ENCODE peak calls at places on chromosomes 5 and 9, in nine cellular contexts. O is fibroblast of villous mesenchyme; T is endothelial cell of umbilical vein; M is endothelial cell; F is tibial nerve; P is CD4-positive, alpha-beta T cell; L is mesothelial cell of epicardium; G is WTC11; D is IMR-90. J is an unnamed sample.

GRCh38 chr5:172637740-172638139 is 3.3 kb upstream of the NEURL1B start:
- DNase-seq in L (no peak), F (no peak), P (no peak), D (no peak), M (no peak), G (no peak), T (no peak), O (no peak), J (no peak)

GRCh38 chr5:179964015-179964414 is 56.3 kb upstream of the TBC1D9B start:
- DNase-seq in F (no peak), O (no peak), P (no peak), T (no peak), M (no peak), G (no peak), L (no peak), D (no peak), J (no peak)

GRCh38 chr9:93181672-93182435 is 2.1 kb upstream of the WNK2 start:
- DNase-seq in D (no peak), L (no peak), G (no peak), M (no peak), F (no peak), O (no peak), P (no peak), T (no peak), J (no peak)

GRCh38 chr5:42628821-42629220 is 127.8 kb upstream of the CCDC152 start:
- DNase-seq in T (no peak), D (no peak), G (no peak), L (no peak), F (no peak), M (no peak), P (no peak), O (no peak), J (no peak)

GRCh38 chr9:27065288-27065687 is 43.7 kb upstream of the TEK start:
- DNase-seq in M (no peak), G (no peak), L (no peak), D (peak), T (peak), O (no peak), F (no peak), P (no peak), J (no peak)

GRCh38 chr5:1319436-1320343 is 24.8 kb upstream of the TERT start:
- DNase-seq in M (no peak), L (no peak), D (no peak), O (no peak), T (no peak), G (no peak), F (no peak), P (no peak), J (no peak)

GRCh38 chr9:134374301-134375010 is 48.2 kb downstream of the RXRA start:
- DNase-seq in L (no peak), M (no peak), O (no peak), P (no peak), G (no peak), D (no peak), F (no peak), T (no peak), J (no peak)

GRCh38 chr5:102975040-102975439 is 144.9 kb downstream of the GIN1 start:
- DNase-seq in P (no peak), O (no peak), T (peak), F (no peak), M (no peak), G (no peak), D (no peak), L (no peak), J (no peak)

GRCh38 chr9:73151653-73152382 is at the start of gene ANXA1:
- DNase-seq in F (no peak), D (peak), L (no peak), P (no peak), T (peak), M (no peak), O (peak), G (no peak), J (no peak)

GRCh38 chr5:135455876-135456237 is 3.7 kb upstream of the TIFAB start:
- DNase-seq in G (peak), P (no peak), F (no peak), O (no peak), D (no peak), M (no peak), L (no peak), T (no peak), J (no peak)

GRCh38 chr5:154740957-154741356 is 14.2 kb upstream of the LARP1 start:
- DNase-seq in T (no peak), G (no peak), L (no peak), M (no peak), P (no peak), O (peak), D (peak), F (no peak), J (no peak)

GRCh38 chr9:120182011-120182410 is 398.0 kb downstream of the CDK5RAP2 start:
- DNase-seq in M (no peak), L (no peak), O (no peak), G (no peak), T (no peak), D (no peak), P (no peak), F (no peak), J (no peak)

GRCh38 chr5:1987471-1987870 is 104.7 kb upstream of the IRX4 start:
- DNase-seq in P (no peak), G (no peak), M (no peak), O (no peak), D (no peak), T (no peak), L (no peak), F (no peak), J (no peak)

GRCh38 chr5:177491429-177491945 is 5.9 kb downstream of the PDLIM7 start:
- DNase-seq in O (peak), M (peak), D (no peak), P (no peak), L (peak), T (peak), G (peak), F (no peak), J (no peak)

GRCh38 chr5:97078958-97079357 is 63.5 kb downstream of the LIX1 start:
- DNase-seq in T (no peak), D (peak), P (no peak), F (no peak), L (no peak), O (no peak), G (no peak), M (no peak), J (no peak)

GRCh38 chr9:126160067-126160853 is 166.4 kb upstream of the MVB12B start:
- DNase-seq in L (no peak), D (no peak), M (no peak), T (no peak), F (no peak), O (no peak), G (no peak), P (no peak), J (no peak)

GRCh38 chr5:84821924-84822323 is 437.2 kb upstream of the EDIL3 start:
- DNase-seq in T (no peak), O (no peak), F (no peak), L (no peak), G (no peak), P (no peak), D (no peak), M (no peak), J (no peak)
- TF ChIP-seq CTCF in T (no peak), O (no peak), F (no peak), L (no peak), G (no peak), P (no peak), D (no peak), M (no peak), J (no peak)

GRCh38 chr5:77744116-77744515 is 32.0 kb downstream of the TBCA start:
- DNase-seq in G (no peak), D (no peak), O (no peak), F (no peak), M (no peak), T (no peak), P (no peak), L (no peak), J (no peak)
- TF ChIP-seq CTCF in G (no peak), D (no peak), O (no peak), F (no peak), M (no peak), T (no peak), P (no peak), L (no peak), J (no peak)

DNA sequence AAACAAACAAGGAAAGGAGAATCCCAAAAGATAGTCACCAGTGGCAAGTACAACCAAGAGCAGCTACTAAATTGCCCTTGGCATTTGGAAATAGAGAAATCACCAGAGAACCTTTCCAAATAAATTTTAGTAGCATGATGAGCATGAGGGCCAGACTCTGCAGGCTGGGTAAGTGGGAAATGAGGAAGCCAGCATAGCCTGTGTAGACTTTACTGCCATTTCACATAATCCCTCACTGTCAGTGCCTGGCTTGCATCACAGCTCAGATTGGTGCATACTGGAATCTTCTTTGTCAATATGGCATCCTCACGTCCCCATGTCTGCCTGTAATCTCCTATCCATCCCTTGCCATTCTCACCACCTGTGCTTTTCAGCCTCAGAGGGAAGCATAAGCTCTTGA is 14.5 kb downstream of the GRAMD2B start:
- DNase-seq in O (no peak), G (no peak), F (no peak), M (no peak), T (no peak), P (no peak), L (no peak), D (no peak), J (no peak)
- TF ChIP-seq CTCF in O (no peak), G (no peak), F (no peak), M (no peak), T (no peak), P (no peak), L (no peak), D (no peak), J (no peak)

DNA sequence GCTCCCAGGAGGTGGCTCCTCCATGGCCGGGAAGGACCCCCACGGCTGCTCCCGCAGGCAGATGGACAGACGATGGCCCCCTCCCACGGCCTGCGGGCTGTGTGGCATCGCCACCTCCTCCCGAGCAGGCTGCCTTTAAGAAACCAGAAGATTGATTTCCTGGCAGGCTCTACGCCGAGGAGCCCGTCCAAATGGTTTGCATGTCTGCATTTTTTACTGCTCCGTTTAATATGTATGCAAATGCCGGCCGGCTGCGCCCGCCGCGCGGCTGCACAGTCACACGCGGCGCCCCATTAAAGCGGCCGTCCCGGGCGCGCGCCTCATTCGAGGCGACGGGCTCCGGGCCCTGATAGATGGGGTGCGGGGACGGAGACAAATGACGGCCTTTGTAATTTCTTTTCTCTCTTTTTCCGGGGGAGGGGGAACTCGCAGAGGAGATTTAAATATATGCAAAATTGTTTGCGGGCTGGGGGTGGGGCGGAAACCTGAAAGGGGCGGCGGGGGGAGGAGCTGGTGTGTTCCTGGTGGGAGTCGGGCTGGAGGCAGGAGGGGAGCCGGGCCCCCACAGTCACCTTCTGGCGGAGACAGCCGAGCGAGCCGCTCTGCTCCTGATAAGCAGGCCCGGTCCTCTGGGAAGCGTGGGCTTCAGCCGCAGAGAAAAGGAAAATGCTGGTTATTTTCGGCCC is 158.7 kb upstream of the IER5L start:
- DNase-seq in M (no peak), D (peak), L (no peak), P (peak), F (no peak), O (peak), T (peak), G (peak), J (no peak)
- TF ChIP-seq CTCF in M (no peak), D (no peak), L (no peak), P (no peak), F (no peak), O (no peak), T (no peak), G (no peak), J (no peak)

DNA sequence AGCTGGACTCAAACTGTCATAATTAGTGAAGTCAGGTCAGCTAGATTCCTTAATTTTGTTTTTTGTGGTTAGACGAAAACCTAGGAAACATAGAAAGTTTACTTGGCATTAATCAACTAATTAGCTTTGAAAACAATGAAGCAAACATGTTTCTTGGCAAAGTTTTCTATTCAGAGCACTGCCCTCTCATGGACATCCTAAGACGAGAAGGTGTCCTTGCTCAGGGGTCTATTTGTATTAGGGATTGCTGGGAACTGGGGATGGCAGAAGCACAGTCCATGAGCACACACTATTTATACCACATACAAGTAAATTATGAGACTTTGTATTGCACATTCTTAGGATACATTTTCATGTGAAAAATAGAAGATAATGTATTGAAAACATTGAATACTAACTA is 49.7 kb downstream of the POC5 start:
- DNase-seq in D (no peak), P (no peak), G (no peak), T (no peak), M (no peak), F (no peak), O (no peak), L (no peak), J (no peak)
- TF ChIP-seq CTCF in D (no peak), P (no peak), G (no peak), T (no peak), M (no peak), F (no peak), O (peak), L (no peak), J (no peak)

GRCh38 chr9:6910032-6910431 is 152.3 kb downstream of the KDM4C start:
- DNase-seq in L (no peak), D (peak), T (peak), G (no peak), P (no peak), F (no peak), O (peak), M (no peak), J (no peak)
- TF ChIP-seq CTCF in L (no peak), D (peak), T (peak), G (peak), P (no peak), F (no peak), O (peak), M (peak), J (no peak)

GRCh38 chr5:139557811-139558210 is 3.3 kb upstream of the UBE2D2 start:
- DNase-seq in M (no peak), T (no peak), L (no peak), G (no peak), O (no peak), F (no peak), P (no peak), D (peak), J (no peak)

GRCh38 chr5:139565411-139566305 is 4.5 kb downstream of the UBE2D2 start:
- DNase-seq in M (no peak), D (peak), G (no peak), P (peak), T (peak), F (no peak), L (no peak), O (peak), J (no peak)

GRCh38 chr5:139562847-139563246 is 1.7 kb downstream of the UBE2D2 start:
- DNase-seq in M (no peak), T (peak), L (no peak), O (no peak), F (no peak), G (no peak), P (no peak), D (no peak), J (no peak)

GRCh38 chr5:139561655-139562451 is 714 bp downstream of the UBE2D2 start:
- DNase-seq in P (peak), F (no peak), L (peak), D (peak), O (peak), T (peak), G (peak), M (peak), J (peak)

DNA sequence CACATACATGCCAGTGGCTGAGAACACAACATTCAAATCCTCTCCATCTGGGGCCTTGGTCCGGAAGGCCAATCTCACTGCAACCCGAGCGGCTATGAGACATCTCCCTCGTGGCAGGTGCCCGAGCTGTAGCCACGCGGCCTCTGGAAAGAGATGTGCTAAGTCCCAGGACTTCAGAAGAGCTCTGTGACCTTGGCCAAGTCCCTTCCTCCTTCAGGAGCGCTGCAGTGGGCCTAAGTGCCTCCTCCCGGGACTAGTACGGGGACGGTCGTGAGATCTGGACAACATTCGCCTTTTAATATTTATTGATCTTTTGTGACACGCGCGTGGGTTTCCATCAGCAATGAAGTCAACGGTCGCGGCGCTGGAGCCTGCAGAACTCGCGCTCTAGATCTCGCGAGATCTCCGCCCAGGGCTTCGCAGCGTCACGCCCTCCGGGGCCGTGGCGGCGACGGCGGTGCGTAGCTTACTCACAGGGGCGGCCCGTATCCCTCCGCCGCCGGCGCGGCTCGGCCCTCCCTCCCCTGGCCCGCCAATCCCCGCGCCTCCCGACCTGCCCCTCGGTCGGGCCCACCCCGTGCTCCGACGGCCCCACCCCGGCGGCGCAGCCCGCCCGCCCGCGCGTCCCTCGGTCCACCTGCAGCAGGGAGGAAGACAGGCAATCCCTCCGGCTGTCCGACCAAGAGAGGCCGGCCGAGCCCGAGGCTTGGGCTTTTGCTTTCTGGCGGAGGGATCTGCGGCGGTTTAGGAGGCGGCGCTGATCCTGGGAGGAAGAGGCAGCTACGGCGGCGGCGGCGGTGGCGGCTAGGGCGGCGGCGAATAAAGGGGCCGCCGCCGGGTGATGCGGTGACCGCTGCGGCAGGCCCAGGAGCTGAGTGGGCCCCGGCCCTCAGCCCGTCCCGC is at the start of gene UBE2D2:
- DNase-seq in F (peak), M (peak), D (peak), O (peak), P (peak), T (peak), L (peak), G (peak), J (peak)
- TF ChIP-seq CTCF in F (no peak), M (no peak), D (no peak), O (no peak), P (no peak), T (no peak), L (no peak), G (no peak), J (no peak)

DNA sequence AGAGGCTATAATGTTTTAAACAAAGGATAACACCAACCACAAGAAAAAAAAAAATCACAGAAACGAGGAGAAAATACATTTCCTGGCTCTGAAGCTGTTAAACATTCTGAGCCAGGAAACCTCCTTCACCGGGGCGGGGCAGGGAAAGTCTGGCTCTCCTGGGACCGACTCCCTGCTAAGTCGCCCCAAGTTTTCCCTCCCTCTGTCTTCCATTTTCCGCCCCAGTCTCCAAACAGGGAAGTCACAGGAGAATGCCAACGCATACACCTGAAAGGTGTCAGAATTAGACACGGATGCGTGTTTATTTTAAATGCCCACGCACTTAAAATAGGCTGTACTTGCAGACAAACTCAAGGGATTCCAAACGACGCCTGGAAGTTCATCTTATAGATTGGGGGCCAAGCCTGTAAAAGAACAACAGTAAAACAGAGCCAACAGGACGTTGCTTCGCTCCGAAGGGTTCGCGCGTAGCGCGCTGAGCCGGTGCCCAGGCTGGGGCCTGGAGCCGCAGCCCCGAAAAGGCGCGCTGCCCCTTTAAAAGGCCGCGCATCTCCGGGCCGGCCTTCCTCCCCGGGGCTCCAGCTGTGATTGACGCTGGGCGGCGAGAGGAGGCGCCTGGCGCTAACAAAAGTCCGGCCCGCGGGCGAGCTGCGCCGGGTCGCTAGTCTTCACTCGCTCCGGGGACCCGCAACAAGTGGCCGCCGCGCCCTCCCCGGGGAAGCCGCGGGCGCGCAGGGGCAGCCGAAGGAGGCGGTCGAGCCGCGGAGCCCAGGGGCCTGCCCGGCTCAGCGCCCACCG is at the start of gene FBXL7:
- DNase-seq in T (peak), M (peak), O (peak), G (peak), D (peak), P (no peak), F (peak), L (peak), J (peak)
- TF ChIP-seq CTCF in T (no peak), M (no peak), O (no peak), G (no peak), D (peak), P (no peak), F (no peak), L (no peak), J (no peak)

DNA sequence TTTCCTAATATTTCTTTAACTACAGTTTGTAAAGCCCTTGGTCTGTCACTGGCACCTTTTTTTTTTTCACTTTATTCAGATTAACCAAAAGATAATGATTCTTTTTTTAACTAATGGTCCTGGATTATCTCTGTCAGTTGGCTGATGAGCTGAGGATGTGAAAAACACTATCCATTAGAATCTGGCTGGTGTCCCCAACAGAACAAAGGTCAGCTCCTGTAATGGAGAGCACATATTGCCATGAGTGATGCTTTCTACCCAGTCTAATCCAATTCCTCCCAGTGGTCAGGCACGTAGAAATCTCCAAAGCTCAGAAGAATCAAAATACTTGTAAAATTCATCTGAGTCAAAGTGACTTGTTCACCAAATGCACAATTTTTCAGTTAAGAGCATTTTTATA is 491.7 kb upstream of the PIK3R1 start:
- DNase-seq in O (no peak), D (no peak), F (no peak), L (no peak), M (no peak), P (no peak), G (no peak), T (no peak), J (no peak)
- TF ChIP-seq CTCF in O (no peak), D (no peak), F (no peak), L (no peak), M (no peak), P (no peak), G (no peak), T (no peak), J (no peak)

J was measured in omental fat pad.